ENCODE peak calls at places on chromosomes 7 and 10, in eight cellular contexts. A is HuH-7.5, K is bronchial epithelial cell, B is GM04503, S is smooth muscle cell of the brain vasculature, J is aorta, D is fibroblast of the aortic adventitia, P is CD14-positive monocyte. R is an unnamed sample.

GRCh38 chr10:104139221-104139620 is 17.2 kb downstream of the SFR1 start:
- DNase-seq in A (no peak), K (no peak), B (no peak), S (no peak), J (no peak), D (peak), P (no peak), R (no peak)

GRCh38 chr10:91043173-91043910 is 122.5 kb upstream of the ANKRD1 start:
- DNase-seq in A (peak), K (peak), B (no peak), S (no peak), J (no peak), D (peak), P (no peak), R (peak)

GRCh38 chr10:75234017-75234682 is 1.6 kb downstream of the COMTD1 start:
- DNase-seq in A (peak), K (peak), B (no peak), S (peak), J (peak), D (peak), P (peak), R (peak)

GRCh38 chr10:19947656-19948055 is 131.4 kb downstream of the PLXDC2 start:
- DNase-seq in A (no peak), K (no peak), B (no peak), S (no peak), J (no peak), D (no peak), P (no peak), R (no peak)

GRCh38 chr7:111919690-111920179 is 286.5 kb downstream of the DOCK4 start:
- DNase-seq in A (no peak), K (peak), B (no peak), S (peak), J (no peak), D (peak), P (no peak), R (peak)

GRCh38 chr7:156927571-156928405 is 21.7 kb upstream of the NOM1 start:
- DNase-seq in A (no peak), K (no peak), B (no peak), S (no peak), J (no peak), D (no peak), P (no peak), R (peak)

GRCh38 chr10:129844191-129844590 is 119.9 kb downstream of the EBF3 start:
- DNase-seq in A (no peak), K (no peak), B (no peak), S (no peak), J (no peak), D (no peak), P (no peak), R (no peak)

GRCh38 chr7:92735707-92736106 is 100.7 kb downstream of the CDK6 start:
- DNase-seq in A (no peak), K (no peak), B (peak), S (no peak), J (no peak), D (peak), P (no peak), R (no peak)

GRCh38 chr10:101229275-101230184 is at the start of gene LBX1:
- DNase-seq in A (peak), K (no peak), B (no peak), S (no peak), J (no peak), D (no peak), P (no peak), R (no peak)

GRCh38 chr10:99234067-99234738 is 1.4 kb downstream of the HPSE2 start:
- DNase-seq in A (no peak), K (peak), B (no peak), S (peak), J (peak), D (peak), P (peak), R (peak)

GRCh38 chr10:7408494-7409044 is 2.3 kb downstream of the SFMBT2 start:
- DNase-seq in A (no peak), K (no peak), B (no peak), S (no peak), J (peak), D (no peak), P (no peak), R (peak)

GRCh38 chr10:124027306-124028050 is 65.9 kb downstream of the CHST15 start:
- DNase-seq in A (no peak), K (no peak), B (no peak), S (no peak), J (no peak), D (no peak), P (no peak), R (no peak)

GRCh38 chr10:29102233-29102632 is 186.6 kb upstream of the LYZL1 start:
- DNase-seq in A (no peak), K (no peak), B (no peak), S (no peak), J (no peak), D (peak), P (no peak), R (peak)

GRCh38 chr7:127619681-127620405 is 1.9 kb upstream of the PAX4 start:
- DNase-seq in A (no peak), K (no peak), B (no peak), S (no peak), J (no peak), D (no peak), P (no peak), R (peak)

GRCh38 chr7:71348751-71349415 is 216.9 kb downstream of the GALNT17 start:
- DNase-seq in A (no peak), K (peak), B (no peak), S (no peak), J (no peak), D (no peak), P (no peak), R (no peak)

R was measured in mammary epithelial cell.